ENCODE peak calls at places on chromosomes 3 and 15, in nine cellular contexts. A is CD4-positive, alpha-beta memory T cell; B is HFFc6; Z is activated B cell treated with CpG ODN at 0.5 μM for 24 hours; K is stimulated activated CD8-positive, alpha-beta memory T cell treated with anti-CD3 and anti-CD28 coated beads, Interleukin-12 subunit alpha, Interleukin-12 subunit beta, amount 100 ng/mL, for 1 hour; M is GM12892; V is NCI-H2081; F is choroid plexus epithelial cell; X is M059J. T is an unnamed sample.
A peak's percentile ranks its signal among the peaks of the same experiment; 100 is the strongest.

GRCh38 chr3:11274743-11275142 is 2.5 kb downstream of the ATG7 start:
- DNase-seq in A (no peak), B (no peak), Z (no peak), K (no peak), M (no peak), V (no peak), F (no peak), X (no peak), T (no peak)

GRCh38 chr3:151579571-151580270 is 118.9 kb upstream of the IGSF10 start:
- DNase-seq in A (no peak), B (no peak), Z (no peak), K (no peak), M (no peak), V (no peak), F (peak; percentile 75), X (peak; percentile 32), T (peak; percentile 36)

GRCh38 chr3:162632672-162633071 is 1136.1 kb downstream of the OTOL1 start:
- DNase-seq in A (no peak), B (no peak), Z (no peak), K (no peak), M (no peak), V (no peak), F (peak; percentile 64), X (peak; percentile 9), T (no peak)

GRCh38 chr3:144085964-144086363 is 114.3 kb downstream of the DIPK2A start:
- DNase-seq in A (no peak), B (no peak), Z (no peak), K (no peak), M (no peak), V (no peak), F (peak; percentile 82), X (peak; percentile 22), T (no peak)

GRCh38 chr3:1477669-1478068 is 384.8 kb downstream of the CNTN6 start:
- DNase-seq in A (no peak), B (no peak), Z (no peak), K (no peak), M (no peak), V (no peak), F (no peak), X (no peak), T (no peak)

GRCh38 chr3:66633982-66634381 is 133.2 kb upstream of the LRIG1 start:
- DNase-seq in A (no peak), B (no peak), Z (no peak), K (no peak), M (no peak), V (no peak), F (no peak), X (no peak), T (no peak)

GRCh38 chr3:154765241-154765640 is 314.9 kb upstream of the MME start:
- DNase-seq in A (no peak), B (no peak), Z (no peak), K (no peak), M (no peak), V (no peak), F (no peak), X (no peak), T (no peak)

GRCh38 chr15:90839187-90840071 is 29.0 kb upstream of the FURIN start:
- DNase-seq in A (no peak), B (no peak), Z (no peak), K (no peak), M (peak; percentile 77), V (no peak), F (peak; percentile 33), X (peak; percentile 49), T (no peak)

GRCh38 chr3:141686477-141687280 is 51.4 kb upstream of the RNF7 start:
- DNase-seq in A (peak; percentile 7), B (peak; percentile 13), Z (no peak), K (no peak), M (no peak), V (no peak), F (peak; percentile 62), X (peak; percentile 87), T (peak; percentile 84)

GRCh38 chr3:19124752-19125151 is 23.6 kb upstream of the KCNH8 start:
- DNase-seq in A (no peak), B (no peak), Z (no peak), K (no peak), M (no peak), V (no peak), F (no peak), X (no peak), T (no peak)

GRCh38 chr3:25426408-25426807 is 1.7 kb upstream of the RARB start:
- DNase-seq in A (no peak), B (no peak), Z (no peak), K (no peak), M (no peak), V (no peak), F (no peak), X (peak; percentile 75), T (peak; percentile 28)

GRCh38 chr3:11247362-11247761 is 24.8 kb upstream of the ATG7 start:
- DNase-seq in A (no peak), B (no peak), Z (no peak), K (no peak), M (no peak), V (no peak), F (no peak), X (no peak), T (no peak)

GRCh38 chr15:33467146-33467815 is 156.5 kb downstream of the RYR3 start:
- DNase-seq in A (no peak), B (no peak), Z (no peak), K (no peak), M (no peak), V (no peak), F (no peak), X (no peak), T (no peak)

GRCh38 chr3:14467723-14468620 is 65.6 kb downstream of the SLC6A6 start:
- DNase-seq in A (peak; percentile 36), B (no peak), Z (peak; percentile 40), K (peak; percentile 17), M (peak; percentile 78), V (no peak), F (peak; percentile 51), X (peak; percentile 33), T (peak; percentile 82)